ENCODE peak calls at places on chromosomes 16 and 17, in six cellular contexts. V is cardiac muscle cell, E is body of pancreas, T is lower leg skin, L is heart right ventricle, U is fibroblast of mammary gland. F is an unnamed sample.

GRCh38 chr16:81181013-81181720 is 57.3 kb upstream of the BCO1 start:
- DNase-seq in V (peak; percentile 97), E (peak; percentile 74), T (peak; percentile 93), L (peak; percentile 86), U (peak; percentile 98), F (peak; percentile 97)

GRCh38 chr17:74297941-74298340 is 23.9 kb downstream of the DNAI2 start:
- DNase-seq in V (no peak), E (no peak), T (no peak), L (no peak), U (peak; percentile 16), F (peak; percentile 53)

GRCh38 chr16:77775911-77776909 is 12.2 kb upstream of the VAT1L start:
- DNase-seq in V (no peak), E (no peak), T (no peak), L (no peak), U (peak; percentile 30), F (peak; percentile 51)

GRCh38 chr17:16584273-16584995 is 15.4 kb upstream of the ZNF287 start:
- DNase-seq in V (peak; percentile 93), E (peak; percentile 96), T (peak; percentile 90), L (peak; percentile 95), U (peak; percentile 87), F (peak; percentile 82)

GRCh38 chr16:80116711-80117110 is 424.1 kb upstream of the DYNLRB2 start:
- DNase-seq in V (no peak), E (no peak), T (no peak), L (no peak), U (no peak), F (peak; percentile 65)

GRCh38 chr16:3175157-3176153 is 12.5 kb upstream of the OR1F1 start:
- DNase-seq in V (peak; percentile 40), E (peak; percentile 29), T (no peak), L (no peak), U (peak; percentile 75), F (peak; percentile 70)

GRCh38 chr16:23374721-23375120 is 72.6 kb downstream of the SCNN1B start:
- DNase-seq in V (no peak), E (peak; percentile 56), T (no peak), L (no peak), U (no peak), F (no peak)

GRCh38 chr17:27155866-27156265 is 138.0 kb upstream of the WSB1 start:
- DNase-seq in V (no peak), E (no peak), T (no peak), L (no peak), U (no peak), F (no peak)

GRCh38 chr17:17109231-17109630 is 67.0 kb downstream of the MPRIP start:
- DNase-seq in V (no peak), E (peak; percentile 33), T (no peak), L (no peak), U (no peak), F (peak; percentile 13)

GRCh38 chr16:27892879-27893278 is 170.6 kb downstream of the GSG1L start:
- DNase-seq in V (peak; percentile 3), E (no peak), T (no peak), L (no peak), U (no peak), F (no peak)

GRCh38 chr16:48434653-48435318 is 49.6 kb upstream of the SIAH1 start:
- DNase-seq in V (peak; percentile 79), E (no peak), T (no peak), L (no peak), U (peak; percentile 79), F (no peak)

GRCh38 chr17:38724337-38724988 is 5.7 kb upstream of the CISD3 start:
- DNase-seq in V (no peak), E (peak; percentile 78), T (no peak), L (no peak), U (no peak), F (no peak)

GRCh38 chr16:4350365-4350786 is 745 bp downstream of the PAM16 start:
- DNase-seq in V (no peak), E (no peak), T (no peak), L (no peak), U (no peak), F (no peak)

GRCh38 chr16:70709961-70710360 is 24.1 kb upstream of the MTSS2 start:
- DNase-seq in V (no peak), E (no peak), T (no peak), L (no peak), U (no peak), F (no peak)

GRCh38 chr16:11094075-11094593 is 149.8 kb downstream of the CLEC16A start:
- DNase-seq in V (peak; percentile 68), E (no peak), T (no peak), L (no peak), U (no peak), F (peak; percentile 79)

GRCh38 chr16:4472880-4473279 is 1.5 kb downstream of the NMRAL1 start:
- DNase-seq in V (no peak), E (no peak), T (no peak), L (no peak), U (no peak), F (no peak)

GRCh38 chr16:64615647-64616280 is 506.1 kb downstream of the CDH11 start:
- DNase-seq in V (peak; percentile 17), E (peak; percentile 26), T (no peak), L (peak; percentile 17), U (no peak), F (peak; percentile 8)

GRCh38 chr17:47906443-47906842 is 10.4 kb downstream of the SP2 start:
- DNase-seq in V (no peak), E (no peak), T (no peak), L (no peak), U (no peak), F (no peak)

GRCh38 chr16:31253642-31254045 is 6.1 kb upstream of the ITGAM start:
- DNase-seq in V (no peak), E (peak; percentile 9), T (peak; percentile 57), L (peak; percentile 14), U (peak; percentile 36), F (peak; percentile 39)

GRCh38 chr16:391885-392335 is 5.1 kb upstream of the NME4 start:
- DNase-seq in V (peak; percentile 75), E (peak; percentile 68), T (no peak), L (no peak), U (peak; percentile 92), F (peak; percentile 70)

GRCh38 chr17:57357392-57357784 is 101.1 kb downstream of the MSI2 start:
- DNase-seq in V (no peak), E (peak; percentile 93), T (no peak), L (peak; percentile 81), U (no peak), F (peak; percentile 65)

GRCh38 chr16:23469814-23470213 is 16.8 kb upstream of the COG7 start:
- DNase-seq in V (peak; percentile 7), E (peak; percentile 39), T (peak; percentile 47), L (no peak), U (peak; percentile 50), F (peak; percentile 88)

GRCh38 chr17:36697907-36698526 is 96.6 kb downstream of the MRM1 start:
- DNase-seq in V (peak; percentile 29), E (no peak), T (no peak), L (no peak), U (no peak), F (no peak)

GRCh38 chr17:6627019-6627418 is 13.5 kb downstream of the KIAA0753 start:
- DNase-seq in V (peak; percentile 26), E (no peak), T (no peak), L (no peak), U (peak; percentile 35), F (peak; percentile 20)

GRCh38 chr16:67669499-67670101 is 3.0 kb downstream of the C16orf86 start:
- DNase-seq in V (no peak), E (no peak), T (no peak), L (no peak), U (no peak), F (no peak)

GRCh38 chr17:19796457-19796856 is 48.4 kb upstream of the ALDH3A1 start:
- DNase-seq in V (no peak), E (no peak), T (no peak), L (no peak), U (no peak), F (no peak)

GRCh38 chr17:19799796-19800195 is 51.7 kb upstream of the ALDH3A1 start:
- DNase-seq in V (no peak), E (no peak), T (no peak), L (no peak), U (no peak), F (peak; percentile 93)

GRCh38 chr17:19805006-19805405 is 56.9 kb upstream of the ALDH3A1 start:
- DNase-seq in V (no peak), E (no peak), T (no peak), L (no peak), U (peak; percentile 16), F (no peak)

GRCh38 chr17:19800571-19800970 is 52.5 kb upstream of the ALDH3A1 start:
- DNase-seq in V (no peak), E (no peak), T (no peak), L (no peak), U (no peak), F (peak; percentile 12)
- TF ChIP-seq CTCF in V (no peak), E (no peak), T (no peak), L (no peak), U (no peak), F (peak; percentile 10)

GRCh38 chr16:49491736-49492089 is 118.1 kb downstream of the C16orf78 start:
- DNase-seq in V (no peak), E (peak; percentile 45), T (no peak), L (peak; percentile 51), U (no peak), F (no peak)
- H3K4me3 ChIP-seq in V (no peak overlapping the region), E (no peak overlapping the region), T (no peak overlapping the region), L (peak overlapping the region; percentile 45), U (no peak overlapping the region), F (no peak overlapping the region)

GRCh38 chr16:8528471-8528870 is 61.8 kb downstream of the TMEM114 start:
- DNase-seq in V (no peak), E (no peak), T (no peak), L (no peak), U (no peak), F (no peak)

GRCh38 chr16:8530756-8531155 is 59.6 kb downstream of the TMEM114 start:
- DNase-seq in V (no peak), E (no peak), T (no peak), L (no peak), U (no peak), F (no peak)

GRCh38 chr16:8537691-8538342 is 52.5 kb downstream of the TMEM114 start:
- DNase-seq in V (no peak), E (peak; percentile 77), T (no peak), L (no peak), U (no peak), F (no peak)

DNA sequence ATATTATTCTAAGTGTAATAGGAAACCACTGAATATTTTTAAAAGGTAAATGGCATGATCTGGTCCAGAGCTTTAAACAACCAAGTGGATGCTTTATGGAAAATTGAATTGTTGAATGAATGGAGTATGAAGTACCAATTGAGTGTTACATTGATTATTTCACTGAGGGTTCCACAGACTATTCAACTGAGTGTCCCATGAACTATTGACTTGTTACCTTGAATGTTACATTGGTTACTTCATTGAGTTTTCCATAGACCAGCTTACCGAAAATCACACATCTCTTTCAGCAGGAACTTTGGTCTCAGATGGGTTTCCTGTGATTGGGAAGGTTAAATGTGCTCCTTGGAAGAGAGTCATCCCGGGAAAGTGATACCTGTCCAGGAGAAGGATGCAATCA is 56.8 kb downstream of the TMEM114 start:
- DNase-seq in V (no peak), E (no peak), T (no peak), L (no peak), U (no peak), F (no peak)
- TF ChIP-seq CTCF in V (no peak), E (no peak), T (no peak), L (no peak), U (no peak), F (no peak)

GRCh38 chr17:21523482-21524210 is 147.5 kb downstream of the KCNJ12 start:
- DNase-seq in V (no peak), E (no peak), T (no peak), L (no peak), U (no peak), F (no peak)
- H3K4me3 ChIP-seq in V (no peak overlapping the region), E (no peak overlapping the region), T (no peak overlapping the region), L (no peak overlapping the region), U (no peak overlapping the region), F (no peak overlapping the region)

GRCh38 chr17:81871387-81872120 is 417 bp upstream of the ARHGDIA start:
- DNase-seq in V (peak; percentile 92), E (peak; percentile 95), T (peak; percentile 92), L (peak; percentile 94), U (peak; percentile 83), F (peak; percentile 88)
- TF ChIP-seq CTCF in V (peak; percentile 34), E (peak; percentile 13), T (no peak), L (peak; percentile 28), U (no peak), F (no peak)

F was measured in epithelial cell of esophagus.